ENCODE peak calls at places on chromosomes 5 and 9, in four cellular contexts. One of them, this sample, is unnamed.

GRCh38 chr5:96426831-96427230 is 6.2 kb downstream of the PCSK1 start:
- DNase-seq in lung: no peak
- DNase-seq in hepatocyte: no peak
- DNase-seq in IMR-90: no peak
- DNase-seq in this sample: no peak

GRCh38 chr5:9549941-9550340 is 4.1 kb upstream of the SEMA5A start:
- DNase-seq in lung: no peak
- DNase-seq in hepatocyte: no peak
- DNase-seq in IMR-90: peak; percentile 77
- DNase-seq in this sample: no peak

GRCh38 chr5:109990723-109991359 is 301.1 kb downstream of the MAN2A1 start:
- DNase-seq in hepatocyte: no peak
- DNase-seq in lung: no peak
- DNase-seq in IMR-90: no peak
- DNase-seq in this sample: no peak

GRCh38 chr5:178230879-178231735 is 1.5 kb downstream of the PHYKPL start:
- DNase-seq in hepatocyte: peak; percentile 31
- DNase-seq in lung: no peak
- DNase-seq in IMR-90: peak; percentile 51
- DNase-seq in this sample: no peak

GRCh38 chr5:72286798-72287197 is 33.2 kb downstream of the MRPS27 start:
- DNase-seq in hepatocyte: no peak
- DNase-seq in lung: no peak
- DNase-seq in IMR-90: no peak
- DNase-seq in this sample: no peak

GRCh38 chr5:5572010-5572982 is 149.8 kb downstream of the ICE1 start:
- DNase-seq in IMR-90: no peak
- DNase-seq in hepatocyte: no peak
- DNase-seq in lung: no peak
- DNase-seq in this sample: no peak

GRCh38 chr9:111924281-111924680 is 27.7 kb downstream of the UGCG start:
- DNase-seq in lung: no peak
- DNase-seq in hepatocyte: no peak
- DNase-seq in IMR-90: no peak
- DNase-seq in this sample: no peak

GRCh38 chr5:124889522-124889828 is 143.0 kb upstream of the ZNF608 start:
- DNase-seq in lung: no peak
- DNase-seq in IMR-90: no peak
- DNase-seq in hepatocyte: no peak
- DNase-seq in this sample: no peak

GRCh38 chr9:21904371-21904770 is 89.8 kb downstream of the CDKN2A start:
- DNase-seq in hepatocyte: no peak
- DNase-seq in IMR-90: peak; percentile 63
- DNase-seq in lung: no peak
- DNase-seq in this sample: no peak

GRCh38 chr5:132103969-132104391 is 30.4 kb downstream of the CSF2 start:
- DNase-seq in hepatocyte: no peak
- DNase-seq in IMR-90: no peak
- DNase-seq in lung: no peak
- DNase-seq in this sample: no peak

GRCh38 chr9:14992516-14992915 is 82.3 kb upstream of the FREM1 start:
- DNase-seq in lung: no peak
- DNase-seq in IMR-90: no peak
- DNase-seq in hepatocyte: no peak
- DNase-seq in this sample: no peak
- TF ChIP-seq CTCF in lung: no peak
- TF ChIP-seq CTCF in IMR-90: no peak
- TF ChIP-seq CTCF in hepatocyte: no peak
- TF ChIP-seq CTCF in this sample: no peak

DNA sequence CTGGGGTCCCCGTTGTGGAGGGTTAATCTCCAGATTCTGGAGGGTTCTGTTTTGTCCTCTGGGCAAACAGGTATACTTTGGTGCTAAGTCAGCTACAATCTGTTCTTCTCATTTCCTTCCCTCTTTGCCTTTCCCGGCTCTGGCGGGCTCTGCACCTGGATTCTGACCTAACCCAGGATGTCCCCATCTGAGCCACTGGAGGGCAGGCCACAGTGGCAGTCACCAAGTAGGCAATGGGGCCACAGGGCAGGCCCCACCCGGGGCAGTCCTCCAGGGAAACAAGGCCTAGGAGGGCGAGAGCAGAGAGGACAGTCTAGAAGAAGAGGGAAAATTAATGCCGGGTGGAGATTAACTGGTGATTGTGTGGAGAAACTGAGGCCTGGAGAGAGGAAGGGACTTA is 40.4 kb upstream of the HRH2 start:
- DNase-seq in IMR-90: no peak
- DNase-seq in lung: no peak
- DNase-seq in hepatocyte: no peak
- DNase-seq in this sample: no peak
- TF ChIP-seq CTCF in IMR-90: no peak
- TF ChIP-seq CTCF in lung: no peak
- TF ChIP-seq CTCF in hepatocyte: no peak
- TF ChIP-seq CTCF in this sample: no peak

DNA sequence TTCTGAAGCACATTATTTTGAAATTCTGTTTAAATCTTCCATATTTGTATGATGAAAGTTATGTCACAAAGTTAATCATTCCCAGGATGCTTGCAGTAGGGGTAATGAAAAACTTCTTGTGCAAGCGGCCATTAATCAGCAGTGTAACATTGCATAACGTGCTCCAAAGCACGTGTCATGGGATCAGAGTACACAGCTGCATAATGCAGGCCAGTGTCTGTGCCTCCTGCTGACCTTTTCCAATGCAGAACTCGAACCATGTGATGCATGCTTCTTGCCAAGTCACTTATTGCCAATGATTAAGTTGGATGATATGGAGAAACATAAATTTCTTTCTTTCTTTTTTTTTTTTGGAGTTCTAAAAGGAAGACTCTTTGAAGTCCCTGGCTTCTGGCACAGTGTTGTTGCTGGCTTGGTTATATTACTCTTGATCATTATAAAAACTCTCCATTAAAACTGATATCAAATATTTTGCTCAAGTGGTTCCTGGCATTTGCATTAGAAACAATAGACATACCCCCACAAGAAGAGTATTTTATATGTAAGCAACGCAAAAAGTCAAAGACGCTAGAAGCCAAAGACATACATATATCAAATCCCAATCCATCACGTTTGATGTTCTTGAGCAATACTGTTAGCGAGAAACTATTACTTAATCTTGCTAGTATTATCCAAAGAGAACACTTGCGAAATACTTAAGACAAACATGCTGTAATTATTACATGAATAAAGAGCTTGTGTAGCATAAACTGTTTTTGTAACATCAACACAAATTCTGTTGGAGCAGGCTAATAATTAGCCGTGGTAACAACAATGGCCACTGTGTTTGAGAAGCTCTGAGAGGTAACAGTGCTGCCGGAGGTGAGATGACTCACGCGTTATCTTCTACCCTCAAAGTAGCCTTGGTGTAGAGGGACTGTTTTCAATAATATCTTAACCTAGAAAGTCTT is 164.2 kb downstream of the AUH start:
- DNase-seq in lung: peak; percentile 83
- DNase-seq in IMR-90: peak; percentile 98
- DNase-seq in hepatocyte: peak; percentile 90
- DNase-seq in this sample: peak; percentile 96
- TF ChIP-seq CTCF in lung: no peak
- TF ChIP-seq CTCF in IMR-90: no peak
- TF ChIP-seq CTCF in hepatocyte: no peak
- TF ChIP-seq CTCF in this sample: no peak

GRCh38 chr9:131226226-131226625 is 50.1 kb downstream of the FAM78A start:
- DNase-seq in IMR-90: no peak
- DNase-seq in lung: no peak
- DNase-seq in hepatocyte: no peak
- DNase-seq in this sample: no peak

GRCh38 chr9:131228096-131228495 is 48.2 kb downstream of the FAM78A start:
- DNase-seq in IMR-90: no peak
- DNase-seq in lung: no peak
- DNase-seq in hepatocyte: no peak
- DNase-seq in this sample: no peak

GRCh38 chr9:131222460-131222859 is 53.9 kb downstream of the FAM78A start:
- DNase-seq in hepatocyte: no peak
- DNase-seq in lung: no peak
- DNase-seq in IMR-90: no peak
- DNase-seq in this sample: no peak

GRCh38 chr9:131228988-131229387 is 47.3 kb downstream of the FAM78A start:
- DNase-seq in IMR-90: peak; percentile 93
- DNase-seq in hepatocyte: peak; percentile 20
- DNase-seq in lung: no peak
- DNase-seq in this sample: no peak

GRCh38 chr9:131227112-131228058 is 48.9 kb downstream of the FAM78A start:
- DNase-seq in lung: no peak
- DNase-seq in hepatocyte: peak; percentile 37
- DNase-seq in IMR-90: peak; percentile 37
- DNase-seq in this sample: no peak
- TF ChIP-seq CTCF in lung: no peak
- TF ChIP-seq CTCF in hepatocyte: no peak
- TF ChIP-seq CTCF in IMR-90: no peak
- TF ChIP-seq CTCF in this sample: no peak

This sample was measured in AG09319.